ENCODE peak calls at places on chromosome 18, in five cellular contexts. O is retina, Z is GM10248, S is ovary, U is GM19239. A is an unnamed sample.

GRCh38 chr18:10042492-10042891 is 128.7 kb downstream of the VAPA start:
- DNase-seq in O (no peak), Z (no peak), S (no peak), U (no peak), A (no peak)

GRCh38 chr18:13261658-13262357 is 43.2 kb downstream of the LDLRAD4 start:
- DNase-seq in O (no peak), Z (no peak), S (no peak), U (no peak), A (no peak)

GRCh38 chr18:49168970-49169619 is 218.3 kb upstream of the SMAD7 start:
- DNase-seq in O (no peak), Z (peak), S (no peak), U (peak), A (peak)

GRCh38 chr18:28357785-28358401 is 181.0 kb upstream of the CDH2 start:
- DNase-seq in O (no peak), Z (no peak), S (no peak), U (no peak), A (no peak)

GRCh38 chr18:8504451-8504850 is 104.8 kb upstream of the RAB12 start:
- DNase-seq in O (no peak), Z (no peak), S (no peak), U (no peak), A (no peak)

GRCh38 chr18:11042247-11042646 is 107.1 kb downstream of the PIEZO2 start:
- DNase-seq in O (no peak), Z (no peak), S (no peak), U (no peak), A (no peak)

GRCh38 chr18:24128700-24129099 is 10.2 kb upstream of the CABYR start:
- DNase-seq in O (no peak), Z (no peak), S (no peak), U (no peak), A (no peak)

GRCh38 chr18:42274488-42275137 is 319.6 kb downstream of the PIK3C3 start:
- DNase-seq in O (no peak), Z (peak), S (no peak), U (no peak), A (no peak)

GRCh38 chr18:55862693-55863485 is 274.9 kb upstream of the TCF4 start:
- DNase-seq in O (no peak), Z (no peak), S (no peak), U (no peak), A (no peak)

GRCh38 chr18:13178976-13179375 is 39.6 kb upstream of the LDLRAD4 start:
- DNase-seq in O (no peak), Z (no peak), S (no peak), U (no peak), A (no peak)

GRCh38 chr18:46071894-46072867 is at the start of gene PSTPIP2:
- DNase-seq in O (peak), Z (peak), S (peak), U (peak), A (peak)

GRCh38 chr18:61572871-61573270 is 239.6 kb downstream of the CDH20 start:
- DNase-seq in O (no peak), Z (no peak), S (no peak), U (no peak), A (no peak)

GRCh38 chr18:78411539-78411938 is 568.1 kb upstream of the SALL3 start:
- DNase-seq in O (no peak), Z (no peak), S (no peak), U (no peak), A (no peak)

GRCh38 chr18:29147944-29148343 is 971.0 kb upstream of the CDH2 start:
- DNase-seq in O (no peak), Z (no peak), S (no peak), U (no peak), A (no peak)

GRCh38 chr18:24398515-24398914 is 891 bp upstream of the OSBPL1A start:
- DNase-seq in O (peak), Z (no peak), S (no peak), U (no peak), A (no peak)

GRCh38 chr18:5678779-5679406 is 135.1 kb upstream of the EPB41L3 start:
- DNase-seq in O (no peak), Z (no peak), S (no peak), U (no peak), A (no peak)

GRCh38 chr18:26511339-26512071 is 36.8 kb downstream of the KCTD1 start:
- DNase-seq in O (no peak), Z (no peak), S (no peak), U (no peak), A (no peak)

GRCh38 chr18:48721308-48721707 is 182.5 kb downstream of the CTIF start:
- DNase-seq in O (no peak), Z (no peak), S (no peak), U (no peak), A (no peak)

GRCh38 chr18:64273724-64274123 is 124.8 kb upstream of the LINC00305 start:
- DNase-seq in O (no peak), Z (no peak), S (no peak), U (no peak), A (no peak)

GRCh38 chr18:45324489-45325111 is 290.7 kb upstream of the SLC14A2 start:
- DNase-seq in O (peak), Z (no peak), S (peak), U (no peak), A (no peak)

GRCh38 chr18:54764786-54765185 is 63.5 kb upstream of the RAB27B start:
- DNase-seq in O (no peak), Z (no peak), S (no peak), U (no peak), A (no peak)

GRCh38 chr18:67007085-67007484 is 403.2 kb upstream of the CDH19 start:
- DNase-seq in O (no peak), Z (no peak), S (no peak), U (no peak), A (no peak)

GRCh38 chr18:61643884-61644647 is 248.7 kb downstream of the RNF152 start:
- DNase-seq in O (no peak), Z (no peak), S (no peak), U (no peak), A (no peak)

GRCh38 chr18:10939822-10940221 is 209.5 kb downstream of the PIEZO2 start:
- DNase-seq in O (no peak), Z (no peak), S (no peak), U (no peak), A (no peak)

GRCh38 chr18:48122816-48123215 is 192.4 kb upstream of the SMAD2 start:
- DNase-seq in O (no peak), Z (no peak), S (no peak), U (no peak), A (no peak)

GRCh38 chr18:500556-501405 is at the start of gene COLEC12:
- DNase-seq in O (peak), Z (no peak), S (no peak), U (no peak), A (no peak)

A was measured in pancreas.